ENCODE peak calls at places on chromosomes 5 and 9, in four cellular contexts. I is colonic mucosa, A is astrocyte, G is Panc1. E is an unnamed sample.

GRCh38 chr9:106717686-106718085 is 145.3 kb upstream of the ZNF462 start:
- DNase-seq in I (no peak), A (peak; percentile 85), G (no peak), E (peak; percentile 92)

GRCh38 chr5:147901555-147901954 is 4.8 kb downstream of the C5orf46 start:
- DNase-seq in I (no peak), A (peak; percentile 92), G (no peak), E (peak; percentile 17)

GRCh38 chr5:5231576-5231975 is 91.4 kb downstream of the ADAMTS16 start:
- DNase-seq in I (no peak), A (peak; percentile 39), G (no peak), E (no peak)

GRCh38 chr5:78509884-78510769 is 138.4 kb downstream of the LHFPL2 start:
- DNase-seq in I (peak; percentile 78), A (no peak), G (no peak), E (no peak)

GRCh38 chr9:109331353-109331752 is 10.5 kb upstream of the EPB41L4B start:
- DNase-seq in I (peak; percentile 86), A (no peak), G (no peak), E (peak; percentile 54)

GRCh38 chr5:81751836-81752643 is 1.1 kb upstream of the SSBP2 start:
- DNase-seq in I (peak; percentile 36), A (no peak), G (no peak), E (peak; percentile 18)

GRCh38 chr5:178547753-178548415 is 42.3 kb downstream of the COL23A1 start:
- DNase-seq in I (no peak), A (no peak), G (no peak), E (no peak)

GRCh38 chr5:154517781-154518437 is 39.9 kb upstream of the HAND1 start:
- DNase-seq in I (no peak), A (no peak), G (no peak), E (no peak)

GRCh38 chr9:28792736-28793135 is 1219.5 kb upstream of the C9orf72 start:
- DNase-seq in I (no peak), A (no peak), G (no peak), E (no peak)

GRCh38 chr9:116646661-116647514 is 40.2 kb upstream of the TRIM32 start:
- DNase-seq in I (no peak), A (peak; percentile 39), G (no peak), E (peak; percentile 80)

GRCh38 chr5:127941646-127942045 is 141.9 kb upstream of the SLC12A2 start:
- DNase-seq in I (peak; percentile 68), A (peak; percentile 12), G (no peak), E (peak; percentile 63)

GRCh38 chr5:32536246-32536645 is 49.1 kb upstream of the SUB1 start:
- DNase-seq in I (no peak), A (no peak), G (no peak), E (no peak)

GRCh38 chr5:32526815-32527214 is 58.5 kb upstream of the SUB1 start:
- DNase-seq in I (no peak), A (no peak), G (no peak), E (no peak)

GRCh38 chr5:32534056-32534455 is 51.3 kb upstream of the SUB1 start:
- DNase-seq in I (no peak), A (no peak), G (no peak), E (no peak)

GRCh38 chr5:32531885-32532520 is 53.4 kb upstream of the SUB1 start:
- DNase-seq in I (no peak), A (peak; percentile 32), G (peak; percentile 60), E (peak; percentile 79)
- H3K4me3 ChIP-seq in I (peak overlapping the region; percentile 2), A (no peak overlapping the region), G (peak overlapping the region; percentile 58), E (no peak overlapping the region)

GRCh38 chr9:85483214-85483613 is 258.5 kb downstream of the AGTPBP1 start:
- DNase-seq in I (no peak), A (no peak), G (no peak), E (peak; percentile 1)
- TF ChIP-seq CTCF in I (no peak), A (no peak), G (no peak), E (no peak)

GRCh38 chr5:172887735-172888134 is 53.7 kb downstream of the ERGIC1 start:
- DNase-seq in I (no peak), A (peak; percentile 82), G (no peak), E (peak; percentile 98)
- H3K4me3 ChIP-seq in I (no peak overlapping the region), A (no peak overlapping the region), G (no peak overlapping the region), E (no peak overlapping the region)

DNA sequence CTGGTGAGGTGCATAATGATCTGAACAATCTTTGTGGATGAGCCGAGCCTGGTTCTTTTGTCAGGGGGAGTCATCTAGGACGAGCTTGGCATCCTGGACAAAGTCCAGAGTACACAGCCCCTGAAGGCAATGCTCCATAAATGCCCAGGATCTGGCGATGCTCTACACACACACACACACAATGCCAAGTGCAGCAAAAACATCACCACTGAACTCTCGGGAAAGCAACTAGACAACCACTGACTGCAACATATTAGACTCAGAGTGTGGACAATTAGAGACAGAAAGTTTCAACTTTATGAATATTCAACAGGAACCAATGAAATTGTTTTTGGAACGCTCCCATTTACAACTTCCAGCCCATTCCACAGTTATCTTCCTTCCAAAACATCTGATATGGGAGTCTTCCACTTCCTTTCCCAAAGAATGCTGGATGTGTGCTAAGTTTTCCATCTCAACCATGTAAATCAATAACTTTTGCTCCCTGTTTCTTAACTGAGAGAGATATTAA is 227.6 kb upstream of the ANKRD55 start:
- DNase-seq in I (no peak), A (no peak), G (no peak), E (no peak)
- TF ChIP-seq CTCF in I (no peak), A (no peak), G (no peak), E (no peak)

GRCh38 chr5:14900661-14901461 is 29.3 kb upstream of the ANKH start:
- DNase-seq in I (no peak), A (peak; percentile 88), G (no peak), E (peak; percentile 71)

GRCh38 chr5:14902826-14903560 is 31.4 kb upstream of the ANKH start:
- DNase-seq in I (no peak), A (no peak), G (no peak), E (no peak)

GRCh38 chr5:14906628-14907027 is 35.0 kb upstream of the ANKH start:
- DNase-seq in I (no peak), A (no peak), G (no peak), E (no peak)

GRCh38 chr5:14896091-14896490 is 24.5 kb upstream of the ANKH start:
- DNase-seq in I (peak; percentile 63), A (no peak), G (no peak), E (no peak)

GRCh38 chr5:14901462-14902051 is 30.0 kb upstream of the ANKH start:
- DNase-seq in I (no peak), A (peak; percentile 71), G (no peak), E (peak; percentile 63)
- H3K4me3 ChIP-seq in I (no peak overlapping the region), A (no peak overlapping the region), G (no peak overlapping the region), E (no peak overlapping the region)